ENCODE peak calls at places on chromosomes 1 and 21, in four cellular contexts. J is HepG2, F is K562, D is SK-N-SH. L is an unnamed sample.

GRCh38 chr1:109446236-109446635 is 20.0 kb upstream of the PSMA5 start:
- DNase-seq in J (no peak), F (no peak), D (no peak), L (no peak)

GRCh38 chr1:152001631-152002584 is 8.2 kb upstream of the S100A10 start:
- DNase-seq in F (peak), J (peak), D (peak), L (peak)

GRCh38 chr1:44523747-44524146 is 118.7 kb downstream of the RNF220 start:
- DNase-seq in J (no peak), F (no peak), D (no peak), L (no peak)

GRCh38 chr1:22064751-22065402 is 12.4 kb downstream of the CDC42 start:
- DNase-seq in F (no peak), D (no peak), J (no peak), L (no peak)

GRCh38 chr1:68112835-68113243 is 62.4 kb upstream of the DIRAS3 start:
- DNase-seq in J (no peak), F (no peak), D (no peak), L (no peak)

GRCh38 chr1:6205849-6206845 is at the start of gene RNF207:
- DNase-seq in J (peak), F (peak), D (no peak), L (peak)

GRCh38 chr1:84253891-84254290 is 47.6 kb upstream of the SAMD13 start:
- DNase-seq in D (no peak), F (no peak), J (peak), L (no peak)

GRCh38 chr1:222634180-222635013 is 16.5 kb downstream of the MIA3 start:
- DNase-seq in F (peak), J (peak), D (peak), L (peak)

GRCh38 chr1:175422122-175422521 is 229.5 kb upstream of the KIAA0040 start:
- DNase-seq in D (no peak), J (no peak), F (no peak), L (no peak)

GRCh38 chr1:227749916-227750710 is 14.9 kb downstream of the SNAP47 start:
- DNase-seq in J (no peak), F (no peak), D (no peak), L (no peak)
- TF ChIP-seq FOXJ3 in J (no peak), F (no peak), D (no peak), L (no peak)

DNA sequence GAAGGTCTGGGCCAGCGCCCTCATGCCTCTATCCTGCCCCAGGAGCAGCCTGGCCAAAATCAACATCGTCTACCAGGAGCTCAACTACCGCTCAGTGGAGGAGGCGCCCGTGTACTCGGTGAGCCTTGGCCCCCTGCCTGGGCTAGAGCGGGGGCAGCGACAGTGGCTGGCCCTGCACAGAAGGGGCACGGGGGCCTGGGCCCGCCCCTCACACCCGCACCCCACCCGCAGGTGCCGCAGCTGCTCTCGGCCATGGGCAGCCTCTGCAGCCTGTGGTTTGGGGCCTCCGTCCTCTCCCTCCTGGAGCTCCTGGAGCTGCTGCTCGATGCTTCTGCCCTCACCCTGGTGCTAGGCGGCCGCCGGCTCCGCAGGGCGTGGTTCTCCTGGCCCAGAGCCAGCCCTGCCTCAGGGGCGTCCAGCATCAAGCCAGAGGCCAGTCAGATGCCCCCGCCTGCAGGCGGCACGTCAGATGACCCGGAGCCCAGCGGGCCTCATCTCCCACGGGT is 10.8 kb downstream of the SCNN1D start:
- DNase-seq in D (no peak), J (no peak), F (peak), L (no peak)
- TF ChIP-seq FOXJ3 in D (no peak), J (no peak), F (no peak), L (no peak)

GRCh38 chr1:201928266-201928665 is 18.1 kb downstream of the LMOD1 start:
- DNase-seq in D (no peak), J (no peak), F (no peak), L (no peak)

GRCh38 chr1:201930137-201930536 is 16.2 kb downstream of the LMOD1 start:
- DNase-seq in F (no peak), J (no peak), D (no peak), L (no peak)

GRCh38 chr1:201921952-201922558 is 24.3 kb downstream of the LMOD1 start:
- DNase-seq in J (no peak), F (no peak), D (no peak), L (no peak)

GRCh38 chr1:201925301-201925567 is 21.1 kb downstream of the LMOD1 start:
- DNase-seq in J (no peak), D (no peak), F (no peak), L (no peak)

DNA sequence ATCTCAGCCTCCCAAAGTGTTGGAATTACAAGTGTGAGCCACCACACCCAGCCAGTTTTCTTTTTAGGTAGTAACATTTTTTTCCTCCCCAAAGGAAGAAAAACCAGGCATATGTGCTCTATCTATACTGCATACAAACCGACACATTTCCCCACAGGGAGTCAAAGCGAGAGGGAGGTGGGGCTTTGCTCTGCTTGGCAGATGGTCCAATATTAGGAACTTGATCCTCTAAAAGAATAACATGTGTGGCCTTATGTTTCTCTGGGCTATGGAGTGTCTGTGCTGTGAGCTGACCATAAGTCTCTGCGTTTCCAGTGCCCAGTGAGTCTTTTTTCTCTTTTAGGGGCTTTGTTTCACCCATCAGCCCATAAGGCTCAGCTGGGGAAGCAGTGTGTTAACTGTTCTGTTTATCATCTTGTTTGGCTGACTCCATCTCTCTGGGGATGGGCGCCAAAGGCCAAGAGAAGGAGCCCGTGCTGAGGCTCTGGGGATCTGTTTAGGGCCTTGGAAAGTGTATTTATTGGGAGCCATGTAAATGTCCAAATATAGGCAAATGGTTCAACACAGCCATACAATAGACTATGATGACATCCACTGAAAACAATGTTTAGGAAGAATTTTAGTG is 20.3 kb downstream of the LMOD1 start:
- DNase-seq in F (no peak), J (no peak), D (no peak), L (no peak)
- TF ChIP-seq FOXJ3 in F (no peak), J (no peak), D (no peak), L (no peak)

GRCh38 chr21:38785483-38785882 is 20.2 kb upstream of the ETS2 start:
- DNase-seq in J (no peak), D (no peak), F (no peak), L (no peak)

GRCh38 chr21:38788275-38788911 is 17.3 kb upstream of the ETS2 start:
- DNase-seq in F (no peak), D (no peak), J (peak), L (no peak)

GRCh38 chr21:38789275-38789674 is 16.5 kb upstream of the ETS2 start:
- DNase-seq in J (no peak), F (no peak), D (no peak), L (no peak)

GRCh38 chr21:38790038-38790437 is 15.7 kb upstream of the ETS2 start:
- DNase-seq in F (no peak), D (no peak), J (no peak), L (no peak)

GRCh38 chr21:38787461-38788274 is 18.1 kb upstream of the ETS2 start:
- DNase-seq in F (peak), J (peak), D (no peak), L (no peak)
- TF ChIP-seq FOXJ3 in F (no peak), J (peak), D (no peak), L (no peak)

DNA sequence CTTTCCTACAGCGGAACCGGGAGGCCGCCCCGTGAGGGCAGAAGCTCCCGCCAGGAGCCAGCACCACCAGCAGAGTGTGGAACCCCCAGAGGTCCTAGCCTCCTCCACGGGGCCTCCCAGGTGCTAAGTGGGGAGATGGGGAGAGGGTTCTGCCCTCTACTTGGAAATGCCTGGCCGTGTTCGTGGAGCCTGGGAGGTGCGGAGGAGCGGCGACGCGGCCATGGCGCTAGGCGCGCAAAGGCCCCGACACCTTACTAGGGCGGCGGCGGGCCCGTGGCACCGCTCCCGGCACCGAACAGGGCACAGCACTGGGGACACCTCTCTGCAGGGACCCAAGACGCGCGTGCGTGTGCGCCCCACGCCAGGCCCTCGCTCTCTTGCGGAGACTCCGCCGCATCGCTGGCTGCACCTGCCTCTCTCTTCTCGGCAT is 1.3 kb upstream of the CACNA1E start:
- DNase-seq in F (no peak), D (no peak), J (no peak), L (peak)
- TF ChIP-seq FOXJ3 in F (no peak), D (no peak), J (no peak), L (no peak)

GRCh38 chr1:174114788-174115448 is 44.4 kb upstream of the RABGAP1L start:
- DNase-seq in D (peak), F (peak), J (peak), L (no peak)

GRCh38 chr1:174112489-174113162 is 46.7 kb upstream of the RABGAP1L start:
- DNase-seq in F (no peak), J (no peak), D (no peak), L (no peak)

GRCh38 chr1:174114106-174114505 is 45.2 kb upstream of the RABGAP1L start:
- DNase-seq in J (no peak), F (no peak), D (no peak), L (no peak)

GRCh38 chr1:174118726-174119125 is 40.6 kb upstream of the RABGAP1L start:
- DNase-seq in F (no peak), J (no peak), D (no peak), L (no peak)

GRCh38 chr1:174116042-174116441 is 43.3 kb upstream of the RABGAP1L start:
- DNase-seq in D (no peak), F (no peak), J (peak), L (no peak)
- TF ChIP-seq FOXJ3 in D (no peak), F (no peak), J (no peak), L (no peak)